ENCODE peak calls at places on chromosomes 16 and 17, in four cellular contexts. One of them, this sample, is unnamed.

GRCh38 chr17:83193336-83194188 is 114.2 kb downstream of the METRNL start:
- DNase-seq in thoracic aorta: no peak
- DNase-seq in tibial artery: peak
- DNase-seq in NCI-H460: no peak
- DNase-seq in this sample: no peak

GRCh38 chr17:43428524-43428923 is 29.7 kb downstream of the ARL4D start:
- DNase-seq in thoracic aorta: no peak
- DNase-seq in tibial artery: no peak
- DNase-seq in NCI-H460: no peak
- DNase-seq in this sample: no peak

GRCh38 chr16:410516-411178 is 9.0 kb downstream of the DECR2 start:
- DNase-seq in thoracic aorta: no peak
- DNase-seq in tibial artery: no peak
- DNase-seq in NCI-H460: no peak
- DNase-seq in this sample: no peak

GRCh38 chr16:11632455-11632921 is 35.8 kb upstream of the SNN start:
- DNase-seq in thoracic aorta: no peak
- DNase-seq in tibial artery: peak
- DNase-seq in NCI-H460: no peak
- DNase-seq in this sample: no peak

GRCh38 chr17:39846205-39846604 is 17.9 kb downstream of the IKZF3 start:
- DNase-seq in thoracic aorta: no peak
- DNase-seq in tibial artery: no peak
- DNase-seq in NCI-H460: no peak
- DNase-seq in this sample: no peak

GRCh38 chr16:27429330-27429871 is 27.4 kb downstream of the IL21R start:
- DNase-seq in thoracic aorta: no peak
- DNase-seq in tibial artery: no peak
- DNase-seq in NCI-H460: no peak
- DNase-seq in this sample: no peak

GRCh38 chr16:3401719-3402397 is 843 bp downstream of the ZNF174 start:
- DNase-seq in thoracic aorta: no peak
- DNase-seq in tibial artery: no peak
- DNase-seq in NCI-H460: no peak
- DNase-seq in this sample: no peak

GRCh38 chr17:49993423-49994037 is 1.5 kb downstream of the DLX3 start:
- DNase-seq in thoracic aorta: no peak
- DNase-seq in tibial artery: no peak
- DNase-seq in NCI-H460: no peak
- DNase-seq in this sample: no peak

GRCh38 chr17:75010683-75011406 is 1.6 kb upstream of the MRPL58 start:
- DNase-seq in thoracic aorta: no peak
- DNase-seq in tibial artery: peak
- DNase-seq in NCI-H460: no peak
- DNase-seq in this sample: no peak

GRCh38 chr17:2415081-2415480 is 14.2 kb upstream of the MNT start:
- DNase-seq in thoracic aorta: no peak
- DNase-seq in tibial artery: no peak
- DNase-seq in NCI-H460: no peak
- DNase-seq in this sample: no peak

GRCh38 chr17:13541032-13541480 is 60.7 kb downstream of the HS3ST3A1 start:
- DNase-seq in thoracic aorta: no peak
- DNase-seq in tibial artery: peak
- DNase-seq in NCI-H460: no peak
- DNase-seq in this sample: no peak

GRCh38 chr17:17645961-17646360 is 35.3 kb upstream of the RAI1 start:
- DNase-seq in thoracic aorta: no peak
- DNase-seq in tibial artery: no peak
- DNase-seq in NCI-H460: no peak
- DNase-seq in this sample: no peak

GRCh38 chr17:27538156-27538955 is 82.1 kb downstream of the KSR1 start:
- DNase-seq in thoracic aorta: no peak
- DNase-seq in tibial artery: no peak
- DNase-seq in NCI-H460: no peak
- DNase-seq in this sample: no peak

GRCh38 chr16:31696968-31697743 is 169.5 kb downstream of the AHSP start:
- DNase-seq in thoracic aorta: no peak
- DNase-seq in tibial artery: no peak
- DNase-seq in NCI-H460: peak
- DNase-seq in this sample: no peak

GRCh38 chr16:2949705-2950399 is 14.2 kb upstream of the KREMEN2 start:
- DNase-seq in thoracic aorta: no peak
- DNase-seq in tibial artery: no peak
- DNase-seq in NCI-H460: no peak
- DNase-seq in this sample: no peak

GRCh38 chr16:27217256-27217655 is 13.9 kb downstream of the KDM8 start:
- DNase-seq in thoracic aorta: no peak
- DNase-seq in tibial artery: no peak
- DNase-seq in NCI-H460: no peak
- DNase-seq in this sample: no peak

GRCh38 chr16:30521873-30522641 is 4.3 kb downstream of the ZNF768 start:
- DNase-seq in thoracic aorta: no peak
- DNase-seq in tibial artery: no peak
- DNase-seq in NCI-H460: no peak
- DNase-seq in this sample: no peak

GRCh38 chr16:57863434-57864160 is 61.3 kb upstream of the KIFC3 start:
- DNase-seq in thoracic aorta: peak
- DNase-seq in tibial artery: peak
- DNase-seq in NCI-H460: peak
- DNase-seq in this sample: peak

GRCh38 chr17:78919816-78920516 is 5.2 kb downstream of the TIMP2 start:
- DNase-seq in thoracic aorta: no peak
- DNase-seq in tibial artery: no peak
- DNase-seq in NCI-H460: no peak
- DNase-seq in this sample: no peak

GRCh38 chr17:80853076-80853475 is 138.6 kb upstream of the CHMP6 start:
- DNase-seq in thoracic aorta: no peak
- DNase-seq in tibial artery: no peak
- DNase-seq in NCI-H460: no peak
- DNase-seq in this sample: no peak

GRCh38 chr17:34114174-34114573 is 140.9 kb upstream of the CCL2 start:
- DNase-seq in thoracic aorta: no peak
- DNase-seq in tibial artery: no peak
- DNase-seq in NCI-H460: no peak
- DNase-seq in this sample: no peak

GRCh38 chr16:68717684-68718083 is 19.4 kb upstream of the CDH1 start:
- DNase-seq in thoracic aorta: no peak
- DNase-seq in tibial artery: no peak
- DNase-seq in NCI-H460: no peak
- DNase-seq in this sample: no peak

GRCh38 chr16:54546481-54546880 is 259.9 kb upstream of the IRX3 start:
- DNase-seq in thoracic aorta: no peak
- DNase-seq in tibial artery: no peak
- DNase-seq in NCI-H460: no peak
- DNase-seq in this sample: no peak

GRCh38 chr16:29663020-29663828 is at the start of gene SPN:
- DNase-seq in thoracic aorta: no peak
- DNase-seq in tibial artery: no peak
- DNase-seq in NCI-H460: no peak
- DNase-seq in this sample: no peak

GRCh38 chr16:83336630-83337029 is 471.1 kb upstream of the HSBP1 start:
- DNase-seq in thoracic aorta: no peak
- DNase-seq in tibial artery: no peak
- DNase-seq in NCI-H460: no peak
- DNase-seq in this sample: no peak

GRCh38 chr17:62111562-62112180 is 46.6 kb upstream of the MED13 start:
- DNase-seq in thoracic aorta: no peak
- DNase-seq in tibial artery: no peak
- DNase-seq in NCI-H460: no peak
- DNase-seq in this sample: no peak

GRCh38 chr17:50944054-50944901 is 78.1 kb upstream of the TOB1 start:
- DNase-seq in thoracic aorta: no peak
- DNase-seq in tibial artery: peak
- DNase-seq in NCI-H460: peak
- DNase-seq in this sample: no peak

GRCh38 chr17:59330314-59330942 is 1.0 kb upstream of the YPEL2 start:
- DNase-seq in thoracic aorta: no peak
- DNase-seq in tibial artery: peak
- DNase-seq in NCI-H460: no peak
- DNase-seq in this sample: no peak

GRCh38 chr17:69961488-69962145 is 113.4 kb upstream of the KCNJ16 start:
- DNase-seq in thoracic aorta: no peak
- DNase-seq in tibial artery: no peak
- DNase-seq in NCI-H460: no peak
- DNase-seq in this sample: no peak

GRCh38 chr16:54649846-54650245 is 280.8 kb upstream of the IRX5 start:
- DNase-seq in thoracic aorta: no peak
- DNase-seq in tibial artery: no peak
- DNase-seq in NCI-H460: no peak
- DNase-seq in this sample: no peak

GRCh38 chr17:12133183-12133582 is 112.5 kb downstream of the MAP2K4 start:
- DNase-seq in thoracic aorta: no peak
- DNase-seq in tibial artery: no peak
- DNase-seq in NCI-H460: no peak
- DNase-seq in this sample: no peak

GRCh38 chr17:82593590-82594087 is 54.6 kb downstream of the WDR45B start:
- DNase-seq in thoracic aorta: no peak
- DNase-seq in tibial artery: no peak
- DNase-seq in NCI-H460: no peak
- DNase-seq in this sample: no peak

GRCh38 chr16:71258371-71258770 is 27.8 kb upstream of the HYDIN start:
- DNase-seq in thoracic aorta: no peak
- DNase-seq in tibial artery: no peak
- DNase-seq in NCI-H460: no peak
- DNase-seq in this sample: no peak